ENCODE peak calls at places on chromosomes 1 and 21, in seven cellular contexts. D is PC-3, Z is A549, H is lower lobe of right lung, A is heart left ventricle, M is tibial nerve, C is hepatocyte. B is an unnamed sample.
A peak's percentile ranks its signal among the peaks of the same experiment; 100 is the strongest.

GRCh38 chr1:84344286-84344685 is 42.8 kb downstream of the SAMD13 start:
- DNase-seq in D (no peak), M (no peak), H (peak; percentile 53), Z (no peak), A (no peak), C (no peak), B (no peak)

GRCh38 chr1:55965981-55966461 is 613.3 kb downstream of the PLPP3 start:
- DNase-seq in C (no peak), D (peak; percentile 73), A (no peak), Z (no peak), M (no peak), H (no peak), B (no peak)

GRCh38 chr1:229027622-229028182 is 243.2 kb upstream of the RAB4A start:
- DNase-seq in C (peak; percentile 59), A (no peak), M (peak; percentile 66), Z (no peak), D (peak; percentile 20), H (peak; percentile 73), B (no peak)

GRCh38 chr1:207603777-207604176 is 41.2 kb upstream of the CR1L start:
- DNase-seq in A (no peak), H (no peak), C (peak; percentile 5), D (peak; percentile 87), Z (peak; percentile 17), M (no peak), B (no peak)

GRCh38 chr21:25565272-25566199 is 41.7 kb downstream of the MRPL39 start:
- DNase-seq in H (no peak), D (no peak), M (no peak), Z (no peak), C (no peak), A (no peak), B (no peak)

GRCh38 chr1:80293818-80294217 is 1287.3 kb upstream of the ADGRL4 start:
- DNase-seq in C (no peak), H (no peak), Z (no peak), M (no peak), D (no peak), A (no peak), B (no peak)

GRCh38 chr1:54051936-54052469 is 1.0 kb downstream of the TMEM59 start:
- DNase-seq in M (peak; percentile 12), A (no peak), H (no peak), C (no peak), Z (no peak), D (peak; percentile 50), B (peak; percentile 49)

GRCh38 chr1:61626820-61627219 is 98.1 kb downstream of the TM2D1 start:
- DNase-seq in H (no peak), M (peak; percentile 56), A (no peak), C (no peak), Z (no peak), D (no peak), B (peak; percentile 10)

GRCh38 chr1:176193023-176193422 is 14.1 kb downstream of the COP1 start:
- DNase-seq in C (no peak), A (no peak), D (no peak), Z (no peak), M (no peak), H (no peak), B (no peak)

GRCh38 chr21:37562920-37563640 is 196.5 kb downstream of the DYRK1A start:
- DNase-seq in A (no peak), D (no peak), H (peak; percentile 57), C (no peak), Z (no peak), M (peak; percentile 21), B (no peak)

GRCh38 chr1:207240325-207241095 is 81.0 kb upstream of the CD55 start:
- DNase-seq in D (peak; percentile 80), M (no peak), H (no peak), A (no peak), C (peak; percentile 36), Z (peak; percentile 69), B (no peak)

GRCh38 chr1:109814223-109814622 is 50.5 kb upstream of the EPS8L3 start:
- DNase-seq in A (no peak), M (no peak), C (no peak), Z (no peak), H (no peak), D (no peak), B (no peak)

GRCh38 chr1:186102559-186103148 is 272.4 kb downstream of the TPR start:
- DNase-seq in D (peak; percentile 44), H (no peak), M (no peak), Z (no peak), A (peak; percentile 22), C (peak; percentile 6), B (no peak)

GRCh38 chr1:13996334-13996733 is 296.3 kb downstream of the PRDM2 start:
- DNase-seq in A (no peak), H (no peak), C (no peak), D (peak; percentile 81), Z (no peak), M (no peak), B (no peak)

GRCh38 chr1:212606734-212607205 is 1.8 kb upstream of the ATF3 start:
- DNase-seq in M (peak; percentile 23), C (peak; percentile 89), A (peak; percentile 57), H (peak; percentile 91), Z (no peak), D (peak; percentile 63), B (no peak)
- H3K27ac ChIP-seq in M (peak overlapping the region; percentile 99), C (peak overlapping the region; percentile 96), A (peak overlapping the region; percentile 98), H (peak overlapping the region; percentile 90), Z (peak overlapping the region; percentile 93), D (no peak overlapping the region), B (no peak overlapping the region)

GRCh38 chr1:37477946-37478345 is 3.6 kb downstream of the ZC3H12A start:
- DNase-seq in Z (peak; percentile 19), H (no peak), A (no peak), C (peak; percentile 22), D (peak; percentile 26), M (no peak), B (no peak)

GRCh38 chr1:37479255-37480124 is 5.1 kb downstream of the ZC3H12A start:
- DNase-seq in M (peak; percentile 77), C (peak; percentile 96), Z (peak; percentile 86), D (peak; percentile 98), H (peak; percentile 95), A (peak; percentile 75), B (peak; percentile 65)

GRCh38 chr1:37478451-37478871 is 4.1 kb downstream of the ZC3H12A start:
- DNase-seq in M (no peak), A (no peak), Z (peak; percentile 34), D (peak; percentile 71), C (peak; percentile 22), H (no peak), B (no peak)

GRCh38 chr1:37480125-37480466 is 5.7 kb downstream of the ZC3H12A start:
- DNase-seq in Z (no peak), D (no peak), A (no peak), H (no peak), M (no peak), C (no peak), B (no peak)

GRCh38 chr1:37478890-37479254 is 4.5 kb downstream of the ZC3H12A start:
- DNase-seq in H (no peak), C (no peak), M (no peak), Z (peak; percentile 22), D (peak; percentile 46), A (no peak), B (no peak)
- H3K4me3 ChIP-seq in H (peak overlapping the region; percentile 83), C (no peak overlapping the region), M (peak overlapping the region; percentile 81), Z (peak overlapping the region; percentile 85), D (peak overlapping the region; percentile 71), A (peak overlapping the region; percentile 22), B (peak overlapping the region; percentile 62)

DNA sequence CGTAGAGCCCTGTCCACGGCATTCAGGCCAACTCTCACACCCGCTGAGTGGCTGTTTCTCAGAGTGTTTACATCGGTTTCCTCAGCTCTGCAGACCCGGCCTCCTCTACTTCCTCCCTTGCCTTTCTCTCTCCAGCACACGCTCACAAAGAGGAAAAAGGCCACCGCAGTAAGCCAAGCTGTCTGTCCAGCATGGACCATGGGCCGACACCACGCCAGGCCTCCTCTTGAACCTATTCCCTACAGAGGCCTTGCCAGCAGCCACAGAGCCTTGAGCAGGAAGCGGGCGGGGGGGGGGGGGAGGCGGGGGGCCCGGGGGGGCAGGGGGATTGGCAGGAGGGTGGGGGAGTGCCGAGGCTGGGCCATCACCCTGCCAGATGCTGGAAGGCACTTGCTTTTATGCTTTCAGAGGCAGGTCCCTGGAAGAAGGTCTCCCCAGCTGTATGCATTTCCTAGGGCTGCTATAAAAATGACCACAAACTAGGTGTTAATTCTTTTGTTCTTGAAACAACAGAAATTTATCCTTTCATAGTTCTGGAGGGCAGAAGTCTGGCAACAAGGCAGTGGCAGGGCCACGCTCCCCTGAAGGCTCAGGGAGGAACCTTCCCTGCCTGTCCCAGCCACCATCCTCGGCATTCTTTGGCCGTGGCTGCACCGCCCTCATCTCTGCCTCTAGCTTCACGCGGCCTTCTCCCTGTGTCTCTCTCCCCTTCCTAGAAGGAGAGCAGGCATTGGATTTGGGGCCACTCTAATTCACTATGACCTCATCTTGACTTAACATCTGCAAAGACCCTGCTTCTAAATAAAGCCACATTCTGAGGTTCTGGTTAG is 178.3 kb downstream of the PSMG1 start:
- DNase-seq in C (peak; percentile 48), A (peak; percentile 78), D (no peak), M (no peak), Z (no peak), H (peak; percentile 77), B (no peak)
- H3K27ac ChIP-seq in C (peak overlapping the region; percentile 53), A (peak overlapping the region; percentile 87), D (no peak overlapping the region), M (peak overlapping the region; percentile 64), Z (no peak overlapping the region), H (peak overlapping the region; percentile 86), B (no peak overlapping the region)

DNA sequence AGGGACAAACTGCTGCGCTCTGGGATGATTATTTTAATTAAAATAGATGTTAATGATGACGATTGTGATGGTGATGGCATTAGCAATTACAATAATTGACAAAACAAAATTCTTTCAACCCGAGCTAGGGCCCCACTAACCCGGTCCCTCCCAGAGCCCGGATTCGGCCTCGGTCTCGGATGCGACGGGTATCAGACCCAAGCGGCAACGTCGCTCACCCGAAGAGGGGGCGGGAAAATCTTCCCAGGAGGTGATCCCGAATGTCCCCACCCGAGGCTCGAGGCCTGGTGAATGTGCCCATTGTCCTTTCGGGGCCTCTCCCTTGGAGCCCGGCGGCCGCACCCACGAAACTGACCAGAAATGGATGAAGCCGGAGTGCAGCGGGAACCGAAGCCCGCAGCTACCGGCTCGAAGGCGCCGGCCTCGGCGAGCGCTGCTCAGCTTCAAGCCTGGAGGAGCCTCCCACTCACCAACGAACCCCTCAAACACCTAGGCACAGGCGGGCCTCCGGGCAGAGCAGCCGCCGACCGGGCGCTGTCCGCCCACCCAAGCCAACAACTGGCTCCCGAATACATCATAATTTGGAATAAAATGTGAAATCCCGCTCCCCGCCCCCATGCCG is 1.2 kb downstream of the TAL1 start:
- DNase-seq in M (no peak), H (no peak), C (no peak), D (no peak), A (no peak), Z (no peak), B (no peak)
- H3K4me3 ChIP-seq in M (peak overlapping the region; percentile 31), H (peak overlapping the region; percentile 56), C (no peak overlapping the region), D (no peak overlapping the region), A (peak overlapping the region; percentile 46), Z (peak overlapping the region; percentile 49), B (no peak overlapping the region)

GRCh38 chr1:150106331-150106730 is 38.8 kb downstream of the VPS45 start:
- DNase-seq in C (no peak), Z (no peak), A (no peak), D (no peak), M (no peak), H (no peak), B (no peak)

GRCh38 chr1:150111670-150112069 is 38.0 kb upstream of the PLEKHO1 start:
- DNase-seq in H (no peak), C (no peak), M (no peak), D (no peak), Z (no peak), A (no peak), B (no peak)

GRCh38 chr1:150110066-150110465 is 39.6 kb upstream of the PLEKHO1 start:
- DNase-seq in H (no peak), Z (no peak), M (no peak), A (no peak), C (no peak), D (no peak), B (no peak)

GRCh38 chr1:150115121-150115520 is 34.6 kb upstream of the PLEKHO1 start:
- DNase-seq in Z (no peak), C (no peak), M (no peak), A (no peak), D (no peak), H (no peak), B (no peak)

GRCh38 chr1:150109567-150109966 is 40.1 kb upstream of the PLEKHO1 start:
- DNase-seq in C (no peak), Z (no peak), M (no peak), D (no peak), H (no peak), A (no peak), B (no peak)
- H3K27ac ChIP-seq in C (no peak overlapping the region), Z (no peak overlapping the region), M (peak overlapping the region; percentile 48), D (no peak overlapping the region), H (peak overlapping the region; percentile 14), A (peak overlapping the region; percentile 22), B (no peak overlapping the region)

B was measured in Karpas-422.